ENCODE peak calls at places on chromosomes 2 and 18, in four cellular contexts. V is HepG2, B is K562, N is H1. R is an unnamed sample.
A peak's percentile ranks its signal among the peaks of the same experiment; 100 is the strongest.

GRCh38 chr2:28509361-28509760 is 13.5 kb downstream of the PLB1 start:
- DNase-seq in V (no peak), B (no peak), N (no peak), R (no peak)

GRCh38 chr2:214261683-214262082 is 149.2 kb upstream of the VWC2L start:
- DNase-seq in V (no peak), B (no peak), N (no peak), R (no peak)

GRCh38 chr2:232534940-232535735 is 4.4 kb upstream of the CHRNG start:
- DNase-seq in V (no peak), B (no peak), N (no peak), R (no peak)

GRCh38 chr2:10305715-10306114 is 3.0 kb downstream of the HPCAL1 start:
- DNase-seq in V (peak; percentile 60), B (no peak), N (no peak), R (no peak)

GRCh38 chr2:14072338-14072737 is 560.2 kb upstream of the LRATD1 start:
- DNase-seq in V (no peak), B (no peak), N (no peak), R (no peak)

GRCh38 chr2:206144383-206144782 is 14.9 kb downstream of the NDUFS1 start:
- DNase-seq in V (no peak), B (no peak), N (no peak), R (no peak)

GRCh38 chr2:12932192-12932591 is 215.5 kb downstream of the TRIB2 start:
- DNase-seq in V (no peak), B (no peak), N (no peak), R (no peak)

GRCh38 chr2:176830362-176830761 is 382.2 kb upstream of the HNRNPA3 start:
- DNase-seq in V (peak; percentile 12), B (no peak), N (no peak), R (no peak)

GRCh38 chr2:197092431-197092830 is 165.9 kb upstream of the PGAP1 start:
- DNase-seq in V (no peak), B (no peak), N (no peak), R (no peak)

GRCh38 chr2:69305712-69306611 is 81.1 kb downstream of the GFPT1 start:
- DNase-seq in V (no peak), B (no peak), N (no peak), R (peak; percentile 20)

GRCh38 chr2:171056307-171056706 is 104.4 kb downstream of the TLK1 start:
- DNase-seq in V (no peak), B (no peak), N (no peak), R (no peak)

GRCh38 chr18:47383729-47384128 is 132.3 kb upstream of the SKOR2 start:
- DNase-seq in V (no peak), B (no peak), N (no peak), R (no peak)

GRCh38 chr2:146477383-146477782 is 1367.4 kb upstream of the ACVR2A start:
- DNase-seq in V (no peak), B (no peak), N (no peak), R (no peak)

GRCh38 chr2:63698825-63699548 is 110.2 kb downstream of the MDH1 start:
- DNase-seq in V (peak; percentile 72), B (no peak), N (peak; percentile 53), R (peak; percentile 93)

GRCh38 chr2:24515841-24516240 is 24.8 kb downstream of the NCOA1 start:
- DNase-seq in V (no peak), B (no peak), N (no peak), R (no peak)

GRCh38 chr2:149164827-149165226 is 126.3 kb downstream of the LYPD6B start:
- DNase-seq in V (no peak), B (no peak), N (no peak), R (no peak)

GRCh38 chr2:149158957-149159356 is 120.5 kb downstream of the LYPD6B start:
- DNase-seq in V (no peak), B (no peak), N (no peak), R (no peak)

GRCh38 chr2:149160701-149161217 is 122.3 kb downstream of the LYPD6B start:
- DNase-seq in V (no peak), B (no peak), N (no peak), R (no peak)

GRCh38 chr2:149164296-149164695 is 125.8 kb downstream of the LYPD6B start:
- DNase-seq in V (no peak), B (no peak), N (no peak), R (no peak)

GRCh38 chr2:149161481-149162225 is 123.2 kb downstream of the LYPD6B start:
- DNase-seq in V (no peak), B (no peak), N (no peak), R (no peak)
- TF ChIP-seq PHF8 in V (no peak), B (no peak), N (no peak), R (no peak)

GRCh38 chr2:237873961-237874551 is 14.6 kb downstream of the RAMP1 start:
- DNase-seq in V (no peak), B (no peak), N (peak; percentile 44), R (no peak)
- TF ChIP-seq RFX5 in V (no peak), B (no peak), N (no peak), R (no peak)

GRCh38 chr2:130342533-130343275 is at the start of gene IMP4:
- DNase-seq in V (peak; percentile 100), B (peak; percentile 83), N (peak; percentile 89), R (peak; percentile 99)
- TF ChIP-seq POLR2A in V (peak; percentile 88), B (peak; percentile 79), N (peak; percentile 61), R (peak; percentile 76)

DNA sequence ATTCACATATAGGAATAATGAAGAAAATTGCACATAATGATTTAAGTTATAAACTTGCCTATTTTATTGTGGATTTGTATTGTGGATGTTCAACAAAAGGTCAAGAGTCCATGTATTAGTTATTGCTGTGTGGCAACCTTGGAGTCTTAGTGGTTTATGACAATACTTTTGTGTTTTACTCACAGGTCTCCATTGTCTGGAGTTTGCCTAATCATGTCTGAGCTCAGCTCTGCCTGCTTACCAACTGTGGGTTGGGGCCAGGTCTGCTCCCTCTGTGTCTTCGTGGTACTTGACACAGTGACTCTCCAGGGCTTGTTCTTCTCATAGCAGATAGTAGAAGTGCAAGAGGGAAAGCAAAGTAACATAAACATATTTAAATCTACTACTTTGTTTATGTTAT is 382.5 kb downstream of the CBLN2 start:
- DNase-seq in V (no peak), B (no peak), N (no peak), R (no peak)
- TF ChIP-seq PHF8 in V (no peak), B (no peak), N (no peak), R (no peak)

DNA sequence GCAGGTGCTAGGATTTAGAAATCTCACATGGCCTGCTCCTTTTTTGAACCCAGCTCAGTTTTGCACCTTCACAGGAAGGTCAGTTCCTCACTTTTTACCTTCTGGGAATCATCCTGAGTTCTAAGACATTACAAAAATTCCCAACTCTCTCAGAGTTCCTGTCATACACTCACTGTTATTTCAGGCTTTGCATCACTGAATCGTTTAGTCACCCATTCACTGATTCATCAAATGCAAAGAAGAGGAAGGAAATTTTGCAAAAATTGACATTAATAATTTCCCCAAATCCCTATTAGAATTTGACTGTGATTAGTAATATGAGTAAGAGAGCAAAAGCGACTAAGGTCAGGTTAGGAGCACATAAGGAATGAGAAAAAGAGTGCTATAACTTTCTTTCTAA is 197.5 kb downstream of the PDE1A start:
- DNase-seq in V (no peak), B (no peak), N (no peak), R (no peak)
- TF ChIP-seq RFX5 in V (no peak), B (no peak), N (no peak), R (no peak)

GRCh38 chr2:70651727-70652126 is 98.1 kb upstream of the TGFA start:
- DNase-seq in V (no peak), B (no peak), N (no peak), R (no peak)

GRCh38 chr2:70656421-70657010 is 102.9 kb upstream of the TGFA start:
- DNase-seq in V (no peak), B (no peak), N (peak; percentile 43), R (no peak)

GRCh38 chr2:70655786-70656185 is 102.2 kb upstream of the TGFA start:
- DNase-seq in V (no peak), B (no peak), N (no peak), R (no peak)

GRCh38 chr2:70659551-70659950 is 105.9 kb upstream of the TGFA start:
- DNase-seq in V (no peak), B (no peak), N (peak; percentile 32), R (no peak)

GRCh38 chr2:70657246-70657645 is 103.6 kb upstream of the TGFA start:
- DNase-seq in V (no peak), B (no peak), N (peak; percentile 45), R (no peak)
- TF ChIP-seq POLR2A in V (no peak), B (no peak), N (no peak), R (no peak)

R was measured in A549.